ENCODE peak calls at places on chromosomes 16 and 17, in eight cellular contexts. O, T, J, E, S, D, K and F are unnamed samples. For H3K4me1, the result is how much of the 10 kb centered on the place peaks cover.

GRCh38 chr16:70715113-70715711 is 29.4 kb upstream of the MTSS2 start:
- DNase-seq in O (peak), T (peak), J (no peak), E (peak), S (peak), D (peak), K (peak), F (peak)

GRCh38 chr17:29929006-29929543 is 953 bp downstream of the SSH2 start:
- DNase-seq in O (peak), T (no peak), J (peak), E (peak), S (no peak), D (no peak), K (no peak), F (peak)

GRCh38 chr17:43406676-43407645 is 8.2 kb downstream of the ARL4D start:
- DNase-seq in O (no peak), T (no peak), J (peak), E (no peak), S (peak), D (no peak), K (no peak), F (no peak)

GRCh38 chr16:29816694-29817441 is 916 bp downstream of the PAGR1 start:
- DNase-seq in O (peak), T (peak), J (peak), E (peak), S (peak), D (peak), K (peak), F (peak)

GRCh38 chr16:50386139-50386538 is 17.4 kb upstream of the BRD7 start:
- DNase-seq in O (no peak), T (no peak), J (no peak), E (no peak), S (no peak), D (no peak), K (no peak), F (no peak)

GRCh38 chr17:44241104-44241503 is 21.6 kb upstream of the UBTF start:
- DNase-seq in O (no peak), T (no peak), J (no peak), E (no peak), S (no peak), D (no peak), K (no peak), F (no peak)

GRCh38 chr17:40095944-40096791 is 4.2 kb downstream of the NR1D1 start:
- DNase-seq in O (peak), T (no peak), J (no peak), E (peak), S (peak), D (peak), K (no peak), F (no peak)

GRCh38 chr17:1060991-1061390 is 64.1 kb downstream of the TIMM22 start:
- DNase-seq in O (peak), T (no peak), J (no peak), E (no peak), S (peak), D (peak), K (no peak), F (peak)

GRCh38 chr17:39143552-39144093 is 7.8 kb downstream of the PLXDC1 start:
- DNase-seq in O (peak), T (peak), J (no peak), E (peak), S (no peak), D (no peak), K (peak), F (no peak)

GRCh38 chr17:66834919-66835454 is at the start of gene CACNG5:
- DNase-seq in O (no peak), T (no peak), J (peak), E (no peak), S (no peak), D (no peak), K (no peak), F (no peak)

GRCh38 chr17:43673516-43674323 is 12.0 kb upstream of the MEOX1 start:
- DNase-seq in O (peak), T (peak), J (peak), E (peak), S (peak), D (peak), K (peak), F (peak)

GRCh38 chr17:5705081-5705875 is 121.0 kb upstream of the NLRP1 start:
- DNase-seq in O (no peak), T (no peak), J (peak), E (no peak), S (peak), D (no peak), K (no peak), F (no peak)

GRCh38 chr17:40915199-40915661 is 22.2 kb downstream of the KRT23 start:
- DNase-seq in O (no peak), T (no peak), J (no peak), E (no peak), S (peak), D (no peak), K (no peak), F (peak)

GRCh38 chr17:2250140-2251095 is 53.2 kb downstream of the SMG6 start:
- DNase-seq in O (no peak), T (no peak), J (no peak), E (no peak), S (peak), D (no peak), K (no peak), F (no peak)

GRCh38 chr17:62611767-62612166 is 15.7 kb upstream of the MRC2 start:
- DNase-seq in O (no peak), T (no peak), J (no peak), E (no peak), S (no peak), D (no peak), K (no peak), F (no peak)

GRCh38 chr17:56136316-56136715 is 17.0 kb upstream of the ANKFN1 start:
- DNase-seq in O (no peak), T (no peak), J (no peak), E (no peak), S (no peak), D (no peak), K (no peak), F (no peak)

GRCh38 chr17:32755045-32755805 is 121.7 kb downstream of the MYO1D start:
- DNase-seq in O (no peak), T (no peak), J (no peak), E (no peak), S (peak), D (no peak), K (no peak), F (peak)

GRCh38 chr17:60410001-60410400 is 12.3 kb upstream of the CHCT1 start:
- DNase-seq in O (no peak), T (no peak), J (no peak), E (no peak), S (no peak), D (no peak), K (no peak), F (no peak)

GRCh38 chr17:63376949-63377348 is 69.2 kb downstream of the CYB561 start:
- DNase-seq in O (no peak), T (no peak), J (no peak), E (no peak), S (no peak), D (no peak), K (no peak), F (no peak)

GRCh38 chr17:59357219-59357699 is 25.8 kb downstream of the YPEL2 start:
- DNase-seq in O (no peak), T (no peak), J (no peak), E (no peak), S (no peak), D (no peak), K (no peak), F (no peak)
- H3K4me1 ChIP-seq in O (under half), T (half or more), J (under half), E (half or more), S (under half), D (under half), K (under half), F (under half)

DNA sequence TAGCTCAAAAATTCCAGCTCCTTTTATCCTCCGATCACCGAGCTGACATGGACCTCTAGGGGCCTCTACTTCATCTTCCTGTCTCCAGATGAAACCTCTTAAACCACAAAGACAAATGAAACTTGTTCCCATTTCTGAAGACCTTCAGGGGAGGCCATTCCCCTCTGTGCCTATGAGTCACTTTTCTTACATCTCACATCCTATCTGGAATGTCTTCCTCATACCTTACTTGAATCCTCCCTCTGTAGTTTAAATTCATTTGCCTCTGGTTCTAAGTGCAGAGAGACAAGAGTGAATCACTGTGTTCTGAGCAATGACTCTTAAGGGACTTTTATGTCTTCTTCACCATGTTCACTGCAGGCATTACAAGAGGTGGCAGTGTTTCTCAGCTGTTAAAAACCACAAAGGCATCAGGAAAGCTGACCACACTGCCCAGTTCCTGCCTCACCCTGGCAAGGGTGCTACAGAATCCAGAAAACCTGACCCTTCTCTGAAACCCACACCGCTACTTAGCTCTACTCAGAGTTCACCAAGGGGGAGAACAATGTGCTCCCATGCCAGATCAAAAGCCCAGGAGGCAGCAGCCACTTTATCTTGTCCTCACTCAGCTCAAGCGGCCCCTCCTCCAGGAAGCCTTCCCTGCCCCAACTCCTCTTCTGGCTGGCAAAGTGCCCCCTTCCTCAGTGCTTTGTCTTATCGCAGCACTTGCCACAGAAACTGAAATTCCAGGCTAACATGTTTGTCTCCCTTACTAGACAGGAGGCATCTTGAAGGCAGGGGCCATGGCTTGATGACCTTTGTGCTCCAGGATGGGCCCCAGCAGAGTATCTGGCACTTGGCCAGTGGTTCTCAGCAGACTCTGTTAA is 6.4 kb downstream of the CUEDC1 start:
- DNase-seq in O (no peak), T (no peak), J (no peak), E (no peak), S (peak), D (no peak), K (peak), F (peak)
- TF ChIP-seq CTCF in O (no peak), T (no peak), J (no peak), E (no peak), S (no peak), D (no peak), K (no peak), F (peak)

DNA sequence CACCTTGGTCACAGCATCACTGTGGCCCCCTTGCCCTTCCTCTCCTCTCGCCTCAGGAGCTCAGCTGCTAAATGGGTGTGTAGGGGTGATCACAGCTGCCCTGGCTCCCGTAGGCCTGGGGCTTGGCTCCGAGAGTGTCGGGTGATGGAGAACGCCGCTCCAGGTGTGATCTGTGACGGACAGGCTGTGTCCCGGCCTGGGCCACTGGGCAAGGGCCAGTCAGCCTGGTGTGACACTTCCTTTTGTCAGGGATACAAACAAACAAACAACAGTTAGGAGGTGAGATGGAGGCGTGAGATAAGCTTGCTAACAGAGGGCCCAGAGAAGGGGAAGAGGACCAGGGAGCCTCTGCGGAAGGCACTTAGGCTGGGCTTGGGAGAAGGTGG is 2.0 kb downstream of the ADGRG1 start:
- DNase-seq in O (no peak), T (no peak), J (no peak), E (no peak), S (no peak), D (no peak), K (peak), F (no peak)
- H3K4me1 ChIP-seq in O (under half), T (half or more), J (under half), E (under half), S (under half), D (under half), K (under half), F (under half)

GRCh38 chr17:48679385-48680096 is 42.8 kb downstream of the PRAC1 start:
- DNase-seq in O (no peak), T (no peak), J (peak), E (no peak), S (no peak), D (no peak), K (no peak), F (peak)

GRCh38 chr17:48676963-48677558 is 45.3 kb downstream of the PRAC1 start:
- DNase-seq in O (no peak), T (no peak), J (peak), E (no peak), S (no peak), D (no peak), K (no peak), F (no peak)

GRCh38 chr17:48681609-48682008 is 40.7 kb downstream of the PRAC1 start:
- DNase-seq in O (no peak), T (no peak), J (no peak), E (no peak), S (no peak), D (no peak), K (no peak), F (no peak)

DNA sequence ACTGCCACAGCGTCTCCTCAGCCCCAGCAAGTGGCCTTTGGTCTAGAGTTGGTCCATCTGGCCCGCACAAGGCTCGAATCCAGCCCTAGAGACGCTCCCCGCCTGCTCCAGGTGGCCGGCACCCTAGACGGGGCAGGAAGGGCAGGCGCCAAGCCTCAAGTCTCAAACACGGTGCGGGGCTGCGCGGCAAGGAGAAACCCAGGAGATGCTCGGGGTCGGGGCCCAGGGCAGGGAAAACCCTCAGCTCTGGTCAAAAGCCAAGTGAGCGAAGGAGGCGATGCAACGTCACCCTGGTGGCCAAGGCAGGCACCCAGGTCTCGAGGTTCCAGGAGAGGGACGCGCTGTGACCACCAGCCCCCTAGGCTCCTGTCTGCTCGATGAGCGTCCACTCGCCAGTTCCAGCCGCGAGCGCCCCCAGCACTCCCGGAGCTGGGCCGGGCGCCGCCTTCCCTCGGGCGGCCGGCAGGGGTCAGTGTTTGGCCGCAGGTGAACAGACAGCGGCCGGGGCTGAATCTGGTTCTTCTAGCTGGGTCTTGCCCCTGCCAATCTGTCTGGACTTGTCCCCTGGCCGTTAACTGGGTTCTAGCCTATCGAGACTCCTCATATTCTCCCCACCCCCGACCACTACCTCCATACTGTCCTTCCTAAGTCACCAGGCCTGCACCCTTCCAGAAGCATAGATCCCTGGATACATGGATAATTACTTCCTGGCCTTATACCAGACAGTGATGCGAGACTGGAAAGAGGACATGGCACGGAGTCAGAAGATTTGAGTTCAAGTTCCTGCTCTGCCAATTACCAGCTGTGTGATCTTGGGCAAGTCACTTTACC is 44.0 kb downstream of the PRAC1 start:
- DNase-seq in O (peak), T (peak), J (peak), E (peak), S (peak), D (peak), K (peak), F (peak)
- TF ChIP-seq CTCF in O (peak), T (peak), J (peak), E (peak), S (peak), D (peak), K (peak), F (peak)

GRCh38 chr16:13181432-13181831 is 280.0 kb downstream of the SHISA9 start:
- DNase-seq in O (no peak), T (no peak), J (no peak), E (no peak), S (no peak), D (no peak), K (no peak), F (no peak)

GRCh38 chr16:13189250-13189649 is 287.9 kb downstream of the SHISA9 start:
- DNase-seq in O (no peak), T (no peak), J (no peak), E (no peak), S (no peak), D (no peak), K (no peak), F (no peak)

DNA sequence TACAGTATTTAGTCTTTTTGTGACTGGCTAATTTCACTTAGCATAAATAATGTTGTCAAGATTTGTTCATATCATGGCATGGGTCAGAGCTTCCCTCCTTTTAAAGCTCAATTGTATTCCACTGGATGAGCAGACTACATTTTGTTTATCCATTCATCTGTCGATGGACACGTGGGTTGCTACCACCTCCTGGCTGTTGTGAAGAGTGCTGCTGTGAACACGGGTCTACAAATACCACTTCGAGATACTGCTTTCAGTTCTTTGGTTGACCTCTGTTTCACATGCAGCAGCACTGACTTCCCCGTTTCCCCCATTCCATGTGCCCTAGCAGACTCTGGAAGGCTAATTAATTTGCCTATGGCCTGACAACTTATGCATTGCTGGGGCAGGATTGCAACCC is 285.4 kb downstream of the SHISA9 start:
- DNase-seq in O (no peak), T (no peak), J (peak), E (no peak), S (no peak), D (no peak), K (no peak), F (no peak)
- H3K4me1 ChIP-seq in O (under half), T (under half), J (under half), E (under half), S (under half), D (under half), K (under half), F (under half)

DNA sequence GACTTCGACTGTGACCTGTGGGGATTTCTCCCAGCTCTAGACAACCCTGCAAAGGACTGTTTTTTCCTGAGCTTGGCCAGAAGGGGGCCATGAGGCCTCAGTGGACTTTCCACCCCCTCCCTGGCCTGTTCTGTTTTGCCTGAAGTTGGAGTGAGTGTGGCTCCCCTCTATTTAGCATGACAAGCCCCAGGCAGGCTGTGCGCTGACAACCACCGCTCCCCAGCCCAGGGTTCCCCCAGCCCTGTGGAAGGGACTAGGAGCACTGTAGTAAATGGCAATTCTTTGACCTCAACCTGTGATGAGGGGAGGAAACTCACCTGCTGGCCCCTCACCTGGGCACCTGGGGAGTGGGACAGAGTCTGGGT is 19.3 kb downstream of the NGFR start:
- DNase-seq in O (no peak), T (no peak), J (peak), E (no peak), S (no peak), D (peak), K (no peak), F (no peak)
- TF ChIP-seq CTCF in O (no peak), T (no peak), J (peak), E (no peak), S (peak), D (no peak), K (peak), F (peak)

DNA sequence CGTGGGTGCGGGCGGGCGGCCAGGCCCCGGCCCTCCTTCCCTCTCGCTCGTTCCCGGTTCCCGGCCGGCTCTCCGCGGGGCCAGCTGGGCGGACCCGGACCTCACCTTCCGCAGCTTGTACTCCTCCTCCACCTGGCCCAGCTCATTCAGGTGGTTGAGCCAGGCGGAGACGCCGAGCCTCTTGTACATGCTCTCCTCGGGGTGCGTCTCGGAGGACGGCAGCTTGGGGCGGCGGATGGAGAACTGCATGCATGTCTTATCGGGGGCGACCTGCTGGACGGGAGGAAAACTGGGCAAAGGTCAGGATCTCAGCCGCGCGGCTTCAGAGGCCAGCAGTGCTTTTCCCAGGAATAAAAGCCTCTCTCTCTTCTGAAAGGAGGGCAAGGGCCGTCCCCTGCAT is 85.4 kb downstream of the TBC1D16 start:
- DNase-seq in O (no peak), T (peak), J (peak), E (no peak), S (no peak), D (no peak), K (no peak), F (no peak)
- H3K4me1 ChIP-seq in O (under half), T (under half), J (under half), E (under half), S (under half), D (under half), K (under half), F (under half)

GRCh38 chr16:9123401-9123800 is 32.0 kb downstream of the HAPSTR1 start:
- DNase-seq in O (no peak), T (no peak), J (no peak), E (no peak), S (no peak), D (no peak), K (no peak), F (no peak)

GRCh38 chr16:9116141-9116540 is 24.7 kb downstream of the HAPSTR1 start:
- DNase-seq in O (no peak), T (no peak), J (no peak), E (no peak), S (no peak), D (no peak), K (no peak), F (no peak)

GRCh38 chr16:9122342-9122741 is 30.9 kb downstream of the HAPSTR1 start:
- DNase-seq in O (no peak), T (no peak), J (no peak), E (no peak), S (no peak), D (no peak), K (no peak), F (no peak)

GRCh38 chr16:9122969-9123368 is 31.5 kb downstream of the HAPSTR1 start:
- DNase-seq in O (no peak), T (no peak), J (no peak), E (no peak), S (no peak), D (no peak), K (no peak), F (no peak)

DNA sequence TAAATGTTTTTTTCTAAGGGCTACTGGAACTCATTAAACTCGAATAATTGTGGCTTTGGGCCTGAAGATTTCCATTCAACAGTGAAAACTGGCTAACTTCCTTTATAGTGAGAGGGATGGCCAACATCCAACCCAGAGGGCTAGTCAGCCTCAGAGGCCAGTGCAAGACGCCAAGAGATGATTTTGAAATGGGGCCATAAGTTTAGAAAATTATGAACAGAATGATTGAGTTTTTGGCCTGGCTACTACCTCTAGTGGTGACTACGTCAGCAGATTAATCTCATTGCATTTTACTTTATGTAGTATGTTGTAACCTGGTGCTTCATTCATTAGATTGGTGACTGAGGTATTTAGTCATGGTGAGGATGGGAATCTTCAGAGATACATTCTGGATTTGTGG is 28.4 kb downstream of the HAPSTR1 start:
- DNase-seq in O (no peak), T (no peak), J (no peak), E (peak), S (peak), D (no peak), K (no peak), F (no peak)
- TF ChIP-seq CTCF in O (no peak), T (no peak), J (no peak), E (no peak), S (peak), D (no peak), K (no peak), F (peak)